ENCODE peak calls at places on chromosomes 2 and 18, in ten cellular contexts. One of them, this sample, is unnamed.

GRCh38 chr2:16014041-16014787 is 73.9 kb downstream of the MYCN start:
- DNase-seq in adrenal gland: no peak
- DNase-seq in HepG2: no peak
- DNase-seq in activated T-cell treated with anti-CD3 and anti-CD28 coated beads for 48 hours: no peak
- DNase-seq in NCI-H748 treated with DMSO at 0.1 percent for 48 hours: peak; percentile 19
- DNase-seq in NT2/D1: no peak
- DNase-seq in coronary artery: no peak
- DNase-seq in Calu3: no peak
- DNase-seq in caudate nucleus: peak; percentile 17
- DNase-seq in G401: no peak
- DNase-seq in this sample: peak; percentile 55

GRCh38 chr2:207469953-207470699 is 59.6 kb upstream of the CREB1 start:
- DNase-seq in caudate nucleus: no peak
- DNase-seq in HepG2: no peak
- DNase-seq in NCI-H748 treated with DMSO at 0.1 percent for 48 hours: no peak
- DNase-seq in NT2/D1: no peak
- DNase-seq in activated T-cell treated with anti-CD3 and anti-CD28 coated beads for 48 hours: no peak
- DNase-seq in G401: peak; percentile 43
- DNase-seq in Calu3: no peak
- DNase-seq in coronary artery: no peak
- DNase-seq in adrenal gland: no peak
- DNase-seq in this sample: no peak

GRCh38 chr18:44826418-44827259 is 146.0 kb downstream of the SETBP1 start:
- DNase-seq in coronary artery: no peak
- DNase-seq in NCI-H748 treated with DMSO at 0.1 percent for 48 hours: peak; percentile 31
- DNase-seq in HepG2: no peak
- DNase-seq in caudate nucleus: no peak
- DNase-seq in Calu3: peak; percentile 41
- DNase-seq in activated T-cell treated with anti-CD3 and anti-CD28 coated beads for 48 hours: no peak
- DNase-seq in G401: peak; percentile 64
- DNase-seq in adrenal gland: peak; percentile 78
- DNase-seq in NT2/D1: peak; percentile 70
- DNase-seq in this sample: peak; percentile 81

GRCh38 chr18:68406761-68407160 is 308.1 kb downstream of the TMX3 start:
- DNase-seq in Calu3: no peak
- DNase-seq in HepG2: no peak
- DNase-seq in G401: no peak
- DNase-seq in NT2/D1: no peak
- DNase-seq in NCI-H748 treated with DMSO at 0.1 percent for 48 hours: no peak
- DNase-seq in activated T-cell treated with anti-CD3 and anti-CD28 coated beads for 48 hours: no peak
- DNase-seq in coronary artery: no peak
- DNase-seq in caudate nucleus: no peak
- DNase-seq in adrenal gland: no peak
- DNase-seq in this sample: no peak

GRCh38 chr2:98114643-98115355 is 27.8 kb downstream of the VWA3B start:
- DNase-seq in activated T-cell treated with anti-CD3 and anti-CD28 coated beads for 48 hours: no peak
- DNase-seq in G401: no peak
- DNase-seq in HepG2: no peak
- DNase-seq in NT2/D1: no peak
- DNase-seq in adrenal gland: no peak
- DNase-seq in NCI-H748 treated with DMSO at 0.1 percent for 48 hours: no peak
- DNase-seq in coronary artery: no peak
- DNase-seq in caudate nucleus: no peak
- DNase-seq in Calu3: no peak
- DNase-seq in this sample: peak; percentile 22

GRCh38 chr2:55804535-55804934 is 110.9 kb upstream of the PNPT1 start:
- DNase-seq in adrenal gland: no peak
- DNase-seq in NCI-H748 treated with DMSO at 0.1 percent for 48 hours: no peak
- DNase-seq in Calu3: no peak
- DNase-seq in G401: peak; percentile 39
- DNase-seq in activated T-cell treated with anti-CD3 and anti-CD28 coated beads for 48 hours: no peak
- DNase-seq in NT2/D1: no peak
- DNase-seq in HepG2: no peak
- DNase-seq in coronary artery: no peak
- DNase-seq in caudate nucleus: no peak
- DNase-seq in this sample: no peak

GRCh38 chr18:33440011-33440383 is 524 bp downstream of the CCDC178 start:
- DNase-seq in caudate nucleus: peak; percentile 25
- DNase-seq in NT2/D1: peak; percentile 22
- DNase-seq in adrenal gland: no peak
- DNase-seq in NCI-H748 treated with DMSO at 0.1 percent for 48 hours: peak; percentile 69
- DNase-seq in HepG2: no peak
- DNase-seq in coronary artery: peak; percentile 76
- DNase-seq in activated T-cell treated with anti-CD3 and anti-CD28 coated beads for 48 hours: no peak
- DNase-seq in G401: peak; percentile 11
- DNase-seq in Calu3: no peak
- DNase-seq in this sample: peak; percentile 18

GRCh38 chr2:124879615-124880014 is 854.5 kb downstream of the CNTNAP5 start:
- DNase-seq in Calu3: no peak
- DNase-seq in caudate nucleus: no peak
- DNase-seq in NCI-H748 treated with DMSO at 0.1 percent for 48 hours: no peak
- DNase-seq in HepG2: no peak
- DNase-seq in coronary artery: no peak
- DNase-seq in adrenal gland: no peak
- DNase-seq in activated T-cell treated with anti-CD3 and anti-CD28 coated beads for 48 hours: no peak
- DNase-seq in G401: no peak
- DNase-seq in NT2/D1: no peak
- DNase-seq in this sample: no peak

GRCh38 chr18:58163004-58163590 is 119.1 kb downstream of the NEDD4L start:
- DNase-seq in Calu3: no peak
- DNase-seq in NCI-H748 treated with DMSO at 0.1 percent for 48 hours: no peak
- DNase-seq in HepG2: no peak
- DNase-seq in adrenal gland: no peak
- DNase-seq in coronary artery: no peak
- DNase-seq in G401: no peak
- DNase-seq in activated T-cell treated with anti-CD3 and anti-CD28 coated beads for 48 hours: no peak
- DNase-seq in NT2/D1: no peak
- DNase-seq in caudate nucleus: no peak
- DNase-seq in this sample: no peak

GRCh38 chr2:58853420-58853819 is 612.3 kb upstream of the FANCL start:
- DNase-seq in adrenal gland: no peak
- DNase-seq in activated T-cell treated with anti-CD3 and anti-CD28 coated beads for 48 hours: no peak
- DNase-seq in NCI-H748 treated with DMSO at 0.1 percent for 48 hours: no peak
- DNase-seq in coronary artery: no peak
- DNase-seq in Calu3: no peak
- DNase-seq in HepG2: no peak
- DNase-seq in G401: no peak
- DNase-seq in NT2/D1: no peak
- DNase-seq in caudate nucleus: no peak
- DNase-seq in this sample: no peak

GRCh38 chr2:211144078-211144477 is 587.7 kb downstream of the CPS1 start:
- DNase-seq in coronary artery: no peak
- DNase-seq in caudate nucleus: no peak
- DNase-seq in activated T-cell treated with anti-CD3 and anti-CD28 coated beads for 48 hours: no peak
- DNase-seq in NCI-H748 treated with DMSO at 0.1 percent for 48 hours: no peak
- DNase-seq in HepG2: no peak
- DNase-seq in Calu3: no peak
- DNase-seq in adrenal gland: no peak
- DNase-seq in G401: no peak
- DNase-seq in NT2/D1: no peak
- DNase-seq in this sample: no peak

GRCh38 chr2:134253804-134254203 is at the start of gene MGAT5:
- DNase-seq in adrenal gland: no peak
- DNase-seq in NT2/D1: no peak
- DNase-seq in HepG2: no peak
- DNase-seq in caudate nucleus: no peak
- DNase-seq in coronary artery: no peak
- DNase-seq in NCI-H748 treated with DMSO at 0.1 percent for 48 hours: peak; percentile 82
- DNase-seq in Calu3: no peak
- DNase-seq in activated T-cell treated with anti-CD3 and anti-CD28 coated beads for 48 hours: no peak
- DNase-seq in G401: peak; percentile 70
- DNase-seq in this sample: peak; percentile 64

GRCh38 chr2:201890447-201890846 is 84.1 kb downstream of the CDK15 start:
- DNase-seq in G401: no peak
- DNase-seq in HepG2: no peak
- DNase-seq in adrenal gland: no peak
- DNase-seq in coronary artery: no peak
- DNase-seq in Calu3: no peak
- DNase-seq in caudate nucleus: no peak
- DNase-seq in NCI-H748 treated with DMSO at 0.1 percent for 48 hours: no peak
- DNase-seq in activated T-cell treated with anti-CD3 and anti-CD28 coated beads for 48 hours: no peak
- DNase-seq in NT2/D1: no peak
- DNase-seq in this sample: no peak

GRCh38 chr2:102256281-102256680 is 55.1 kb upstream of the IL1RL1 start:
- DNase-seq in NT2/D1: no peak
- DNase-seq in HepG2: no peak
- DNase-seq in NCI-H748 treated with DMSO at 0.1 percent for 48 hours: no peak
- DNase-seq in adrenal gland: no peak
- DNase-seq in activated T-cell treated with anti-CD3 and anti-CD28 coated beads for 48 hours: no peak
- DNase-seq in coronary artery: no peak
- DNase-seq in Calu3: no peak
- DNase-seq in caudate nucleus: no peak
- DNase-seq in G401: no peak
- DNase-seq in this sample: no peak

GRCh38 chr2:20157606-20157970 is 67.3 kb downstream of the SDC1 start:
- DNase-seq in G401: no peak
- DNase-seq in caudate nucleus: no peak
- DNase-seq in NT2/D1: no peak
- DNase-seq in Calu3: no peak
- DNase-seq in HepG2: no peak
- DNase-seq in adrenal gland: no peak
- DNase-seq in NCI-H748 treated with DMSO at 0.1 percent for 48 hours: no peak
- DNase-seq in coronary artery: no peak
- DNase-seq in activated T-cell treated with anti-CD3 and anti-CD28 coated beads for 48 hours: no peak
- DNase-seq in this sample: no peak

GRCh38 chr18:25164837-25165791 is 186.9 kb downstream of the ZNF521 start:
- DNase-seq in activated T-cell treated with anti-CD3 and anti-CD28 coated beads for 48 hours: no peak
- DNase-seq in NT2/D1: no peak
- DNase-seq in Calu3: no peak
- DNase-seq in adrenal gland: peak; percentile 23
- DNase-seq in HepG2: peak; percentile 2
- DNase-seq in NCI-H748 treated with DMSO at 0.1 percent for 48 hours: peak; percentile 15
- DNase-seq in G401: peak; percentile 69
- DNase-seq in coronary artery: no peak
- DNase-seq in caudate nucleus: no peak
- DNase-seq in this sample: no peak

GRCh38 chr2:104840151-104840550 is 13.8 kb upstream of the POU3F3 start:
- DNase-seq in G401: no peak
- DNase-seq in adrenal gland: no peak
- DNase-seq in Calu3: no peak
- DNase-seq in NCI-H748 treated with DMSO at 0.1 percent for 48 hours: no peak
- DNase-seq in HepG2: no peak
- DNase-seq in NT2/D1: no peak
- DNase-seq in activated T-cell treated with anti-CD3 and anti-CD28 coated beads for 48 hours: no peak
- DNase-seq in caudate nucleus: no peak
- DNase-seq in coronary artery: no peak
- DNase-seq in this sample: no peak

GRCh38 chr2:154402138-154402714 is 296.3 kb upstream of the KCNJ3 start:
- DNase-seq in coronary artery: no peak
- DNase-seq in adrenal gland: no peak
- DNase-seq in HepG2: peak; percentile 53
- DNase-seq in NT2/D1: no peak
- DNase-seq in caudate nucleus: no peak
- DNase-seq in G401: peak; percentile 28
- DNase-seq in Calu3: no peak
- DNase-seq in NCI-H748 treated with DMSO at 0.1 percent for 48 hours: peak; percentile 55
- DNase-seq in activated T-cell treated with anti-CD3 and anti-CD28 coated beads for 48 hours: no peak
- DNase-seq in this sample: no peak

GRCh38 chr2:86066915-86067314 is 38.8 kb downstream of the POLR1A start:
- DNase-seq in NT2/D1: no peak
- DNase-seq in adrenal gland: no peak
- DNase-seq in Calu3: no peak
- DNase-seq in HepG2: no peak
- DNase-seq in coronary artery: no peak
- DNase-seq in G401: no peak
- DNase-seq in caudate nucleus: no peak
- DNase-seq in NCI-H748 treated with DMSO at 0.1 percent for 48 hours: no peak
- DNase-seq in activated T-cell treated with anti-CD3 and anti-CD28 coated beads for 48 hours: no peak
- DNase-seq in this sample: no peak

GRCh38 chr18:11119962-11120361 is 29.4 kb downstream of the PIEZO2 start:
- DNase-seq in caudate nucleus: no peak
- DNase-seq in G401: no peak
- DNase-seq in activated T-cell treated with anti-CD3 and anti-CD28 coated beads for 48 hours: no peak
- DNase-seq in NT2/D1: no peak
- DNase-seq in adrenal gland: peak; percentile 31
- DNase-seq in Calu3: no peak
- DNase-seq in coronary artery: no peak
- DNase-seq in NCI-H748 treated with DMSO at 0.1 percent for 48 hours: no peak
- DNase-seq in HepG2: peak; percentile 94
- DNase-seq in this sample: no peak

GRCh38 chr2:1602359-1603010 is 141.8 kb downstream of the PXDN start:
- DNase-seq in HepG2: no peak
- DNase-seq in coronary artery: no peak
- DNase-seq in caudate nucleus: no peak
- DNase-seq in activated T-cell treated with anti-CD3 and anti-CD28 coated beads for 48 hours: no peak
- DNase-seq in G401: no peak
- DNase-seq in NT2/D1: no peak
- DNase-seq in Calu3: no peak
- DNase-seq in NCI-H748 treated with DMSO at 0.1 percent for 48 hours: no peak
- DNase-seq in adrenal gland: no peak
- DNase-seq in this sample: no peak

GRCh38 chr2:20490300-20491181 is 43.7 kb downstream of the RHOB start:
- DNase-seq in Calu3: no peak
- DNase-seq in HepG2: no peak
- DNase-seq in NCI-H748 treated with DMSO at 0.1 percent for 48 hours: no peak
- DNase-seq in caudate nucleus: no peak
- DNase-seq in NT2/D1: no peak
- DNase-seq in coronary artery: no peak
- DNase-seq in adrenal gland: peak; percentile 83
- DNase-seq in activated T-cell treated with anti-CD3 and anti-CD28 coated beads for 48 hours: no peak
- DNase-seq in G401: no peak
- DNase-seq in this sample: peak; percentile 38

GRCh38 chr2:197514754-197515153 is 1.1 kb upstream of the MOB4 start:
- DNase-seq in Calu3: no peak
- DNase-seq in activated T-cell treated with anti-CD3 and anti-CD28 coated beads for 48 hours: no peak
- DNase-seq in caudate nucleus: no peak
- DNase-seq in adrenal gland: no peak
- DNase-seq in G401: no peak
- DNase-seq in coronary artery: no peak
- DNase-seq in NCI-H748 treated with DMSO at 0.1 percent for 48 hours: peak; percentile 33
- DNase-seq in NT2/D1: no peak
- DNase-seq in HepG2: no peak
- DNase-seq in this sample: no peak